ENCODE peak calls at places on chromosomes 4 and X, in six cellular contexts. T is progenitor cell of endocrine pancreas, J is LoVo, O is NCI-H510A treated with DMSO at 0.1 percent for 48 hours, A is RWPE1, L is memory B cell. F is an unnamed sample.

GRCh38 chr4:4415806-4416805 is 29.2 kb downstream of the NSG1 start:
- DNase-seq in T (no peak), J (no peak), O (no peak), A (no peak), L (no peak), F (no peak)

GRCh38 chr4:100095729-100096595 is 94.3 kb downstream of the DDIT4L start:
- DNase-seq in T (peak; percentile 16), J (peak; percentile 61), O (peak; percentile 38), A (peak; percentile 63), L (peak; percentile 6), F (no peak)

GRCh38 chr4:54742636-54743399 is 85.1 kb downstream of the KIT start:
- DNase-seq in T (no peak), J (no peak), O (no peak), A (no peak), L (no peak), F (no peak)

GRCh38 chrX:69065451-69065850 is 99.8 kb downstream of the PJA1 start:
- DNase-seq in T (no peak), J (no peak), O (no peak), A (peak; percentile 5), L (no peak), F (no peak)

GRCh38 chrX:149510386-149510785 is 5.3 kb upstream of the IDS start:
- DNase-seq in T (no peak), J (no peak), O (no peak), A (no peak), L (no peak), F (no peak)

GRCh38 chr4:38856524-38857337 is at the start of gene TLR6:
- DNase-seq in T (peak; percentile 36), J (peak; percentile 81), O (peak; percentile 82), A (peak; percentile 53), L (peak; percentile 73), F (peak; percentile 69)

GRCh38 chrX:9357500-9358139 is 107.2 kb upstream of the TBL1X start:
- DNase-seq in T (no peak), J (no peak), O (no peak), A (no peak), L (no peak), F (no peak)

GRCh38 chrX:29348288-29348687 is 761.0 kb downstream of the IL1RAPL1 start:
- DNase-seq in T (no peak), J (no peak), O (no peak), A (no peak), L (no peak), F (no peak)

GRCh38 chrX:87663421-87663820 is 145.8 kb downstream of the KLHL4 start:
- DNase-seq in T (no peak), J (no peak), O (no peak), A (no peak), L (no peak), F (no peak)

GRCh38 chr4:150106886-150107285 is 28.6 kb downstream of the DCLK2 start:
- DNase-seq in T (no peak), J (no peak), O (no peak), A (no peak), L (no peak), F (no peak)

GRCh38 chr4:61254406-61254805 is 54.3 kb downstream of the ADGRL3 start:
- DNase-seq in T (no peak), J (no peak), O (no peak), A (peak; percentile 25), L (no peak), F (no peak)

GRCh38 chrX:46992070-46992469 is 79.8 kb downstream of the JADE3 start:
- DNase-seq in T (no peak), J (no peak), O (no peak), A (no peak), L (no peak), F (no peak)

GRCh38 chr4:156710571-156711195 is 260.9 kb downstream of the PDGFC start:
- DNase-seq in T (no peak), J (no peak), O (no peak), A (no peak), L (no peak), F (no peak)

GRCh38 chr4:7876096-7876993 is 63.3 kb downstream of the AFAP1 start:
- DNase-seq in T (no peak), J (no peak), O (no peak), A (no peak), L (no peak), F (no peak)

GRCh38 chr4:52554606-52555355 is 104.3 kb downstream of the USP46 start:
- DNase-seq in T (no peak), J (no peak), O (no peak), A (no peak), L (no peak), F (no peak)

GRCh38 chr4:23062188-23062587 is 369.5 kb downstream of the GBA3 start:
- DNase-seq in T (no peak), J (no peak), O (no peak), A (no peak), L (no peak), F (no peak)

GRCh38 chr4:168511780-168512467 is 15.1 kb downstream of the PALLD start:
- DNase-seq in T (no peak), J (no peak), O (no peak), A (no peak), L (no peak), F (no peak)

GRCh38 chr4:127012549-127012948 is 620.2 kb upstream of the INTU start:
- DNase-seq in T (no peak), J (no peak), O (no peak), A (no peak), L (no peak), F (no peak)

GRCh38 chrX:136146614-136147319 is 566 bp upstream of the FHL1 start:
- DNase-seq in T (no peak), J (no peak), O (no peak), A (no peak), L (no peak), F (no peak)

GRCh38 chr4:123338715-123339114 is 57.9 kb upstream of the SPRY1 start:
- DNase-seq in T (no peak), J (no peak), O (no peak), A (no peak), L (no peak), F (no peak)

GRCh38 chr4:84578540-84579409 is 4.2 kb upstream of the CDS1 start:
- DNase-seq in T (no peak), J (peak; percentile 42), O (peak; percentile 28), A (peak; percentile 33), L (no peak), F (no peak)

GRCh38 chr4:15855804-15856475 is 77.8 kb downstream of the CD38 start:
- DNase-seq in T (no peak), J (no peak), O (no peak), A (no peak), L (no peak), F (no peak)

GRCh38 chrX:19805054-19805690 is 82.2 kb downstream of the SH3KBP1 start:
- DNase-seq in T (no peak), J (no peak), O (no peak), A (no peak), L (no peak), F (no peak)

GRCh38 chr4:25509656-25510055 is 132.6 kb downstream of the ANAPC4 start:
- DNase-seq in T (no peak), J (no peak), O (no peak), A (no peak), L (no peak), F (no peak)

F was measured in NCI-H2029 treated with DMSO at 0.1 percent for 48 hours.